ENCODE peak calls at places on chromosomes 12 and 14, in five cellular contexts. O, E, T, N and H are unnamed samples.

GRCh38 chr12:70590051-70590450 is 47.2 kb downstream of the PTPRB start:
- DNase-seq in T (peak), N (no peak), O (peak), E (peak), H (peak)

GRCh38 chr12:104223599-104224168 is 8.1 kb downstream of the TXNRD1 start:
- DNase-seq in O (no peak), T (no peak), N (no peak), E (no peak), H (no peak)

GRCh38 chr14:69323266-69323966 is 63.5 kb downstream of the GALNT16 start:
- DNase-seq in O (no peak), E (no peak), T (no peak), N (no peak), H (no peak)

GRCh38 chr14:61109288-61109687 is 128.2 kb downstream of the SLC38A6 start:
- DNase-seq in N (no peak), O (no peak), T (no peak), E (no peak), H (no peak)

GRCh38 chr12:46263140-46264017 is 5.5 kb downstream of the SLC38A1 start:
- DNase-seq in N (no peak), O (no peak), T (no peak), E (no peak), H (no peak)

GRCh38 chr12:120820885-120821510 is 83.2 kb downstream of the SPPL3 start:
- DNase-seq in E (no peak), T (no peak), N (no peak), O (no peak), H (no peak)

GRCh38 chr12:113424915-113425823 is 3.0 kb downstream of the SDSL start:
- DNase-seq in E (peak), T (peak), N (no peak), O (peak), H (peak)

GRCh38 chr12:132545183-132545953 is 55.4 kb downstream of the FBRSL1 start:
- DNase-seq in E (no peak), N (no peak), O (no peak), T (no peak), H (no peak)

GRCh38 chr12:108582981-108583770 is 14.7 kb downstream of the TMEM119 start:
- DNase-seq in N (no peak), O (no peak), E (no peak), T (no peak), H (no peak)

GRCh38 chr14:104725772-104726548 is 1.9 kb downstream of the ADSS1 start:
- DNase-seq in T (no peak), E (no peak), O (no peak), N (no peak), H (no peak)

GRCh38 chr14:76901171-76902055 is 75.2 kb downstream of the LRRC74A start:
- DNase-seq in O (no peak), E (no peak), T (peak), N (no peak), H (peak)

GRCh38 chr14:68781161-68782021 is 11.5 kb downstream of the ZFP36L1 start:
- DNase-seq in T (no peak), E (peak), O (peak), N (no peak), H (no peak)

GRCh38 chr14:102579696-102580551 is 12.5 kb upstream of the RCOR1 start:
- DNase-seq in N (peak), E (no peak), T (peak), O (no peak), H (peak)

GRCh38 chr12:68865399-68866154 is 57.6 kb downstream of the MDM2 start:
- DNase-seq in N (no peak), E (no peak), T (peak), O (no peak), H (no peak)

GRCh38 chr14:78851189-78851588 is 681.0 kb downstream of the NRXN3 start:
- DNase-seq in N (no peak), T (no peak), E (no peak), O (no peak), H (no peak)

GRCh38 chr12:52032431-52032796 is 18.8 kb upstream of the NR4A1 start:
- DNase-seq in E (no peak), N (no peak), T (peak), O (no peak), H (peak)

GRCh38 chr14:64117671-64118402 is 176.3 kb downstream of the ESR2 start:
- DNase-seq in T (peak), E (no peak), O (no peak), N (no peak), H (peak)

GRCh38 chr14:73258076-73258475 is 20.8 kb downstream of the PAPLN start:
- DNase-seq in T (no peak), O (no peak), N (no peak), E (no peak), H (no peak)

GRCh38 chr12:56143870-56144269 is 8.5 kb upstream of the MYL6B start:
- DNase-seq in T (no peak), O (no peak), E (no peak), N (no peak), H (no peak)

GRCh38 chr12:15528666-15529065 is 206.4 kb downstream of the PTPRO start:
- DNase-seq in N (no peak), O (no peak), T (no peak), E (no peak), H (no peak)

GRCh38 chr14:102768223-102769048 is 8.8 kb upstream of the TRAF3 start:
- DNase-seq in T (no peak), E (no peak), O (no peak), N (no peak), H (no peak)

GRCh38 chr12:91781114-91781513 is 364.5 kb downstream of the BTG1 start:
- DNase-seq in E (no peak), O (no peak), N (no peak), T (peak), H (peak)

GRCh38 chr14:46344327-46344937 is 307.1 kb downstream of the RPL10L start:
- DNase-seq in E (no peak), N (no peak), O (peak), T (peak), H (no peak)

GRCh38 chr14:67641902-67642749 is 22.4 kb downstream of the ARG2 start:
- DNase-seq in E (no peak), T (no peak), N (no peak), O (no peak), H (no peak)

GRCh38 chr12:12333407-12333831 is 16.6 kb downstream of the MANSC1 start:
- DNase-seq in O (no peak), N (no peak), E (no peak), T (peak), H (peak)

GRCh38 chr14:53915364-53916014 is 41.1 kb downstream of the BMP4 start:
- DNase-seq in T (peak), O (no peak), E (no peak), N (no peak), H (no peak)

GRCh38 chr14:67269338-67270060 is 28.3 kb downstream of the PALS1 start:
- DNase-seq in N (peak), E (no peak), O (no peak), T (peak), H (peak)

GRCh38 chr12:100993916-100994315 is 199.3 kb downstream of the ANO4 start:
- DNase-seq in O (no peak), E (no peak), N (no peak), T (no peak), H (no peak)

GRCh38 chr12:40063424-40063823 is 42.5 kb downstream of the SLC2A13 start:
- DNase-seq in E (no peak), T (peak), O (no peak), N (no peak), H (peak)

GRCh38 chr14:104317975-104318557 is 179.7 kb downstream of the KIF26A start:
- DNase-seq in T (no peak), N (no peak), O (no peak), E (no peak), H (no peak)

GRCh38 chr14:94098359-94098758 is 12.2 kb upstream of the IFI27 start:
- DNase-seq in N (peak), E (no peak), T (peak), O (no peak), H (peak)

GRCh38 chr12:48903982-48904411 is 21.3 kb downstream of the FKBP11 start:
- DNase-seq in T (peak), E (peak), O (peak), N (no peak), H (peak)

DNA sequence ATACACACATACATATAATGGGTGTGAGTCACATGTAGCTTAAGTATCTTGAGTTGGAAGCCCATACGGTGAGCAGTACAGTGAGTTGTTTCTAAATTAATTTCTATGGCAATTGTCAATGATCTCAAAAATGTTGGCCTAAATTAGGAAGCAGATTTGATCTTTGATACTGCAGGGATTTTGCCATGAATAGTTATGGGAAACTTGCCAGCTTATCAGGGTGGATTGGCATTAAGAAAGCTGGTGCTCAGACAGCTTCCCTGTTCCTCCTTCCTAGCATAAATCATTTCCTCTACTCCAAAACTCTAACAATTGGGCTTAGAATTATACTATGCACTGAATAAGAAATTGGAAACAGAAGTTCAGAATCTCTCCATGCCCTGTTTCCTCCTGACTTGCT is 150.9 kb upstream of the FRMD6 start:
- DNase-seq in E (no peak), N (no peak), O (no peak), T (no peak), H (no peak)
- H3K4me3 ChIP-seq in E (no peak), N (no peak), O (no peak), T (no peak), H (no peak)

DNA sequence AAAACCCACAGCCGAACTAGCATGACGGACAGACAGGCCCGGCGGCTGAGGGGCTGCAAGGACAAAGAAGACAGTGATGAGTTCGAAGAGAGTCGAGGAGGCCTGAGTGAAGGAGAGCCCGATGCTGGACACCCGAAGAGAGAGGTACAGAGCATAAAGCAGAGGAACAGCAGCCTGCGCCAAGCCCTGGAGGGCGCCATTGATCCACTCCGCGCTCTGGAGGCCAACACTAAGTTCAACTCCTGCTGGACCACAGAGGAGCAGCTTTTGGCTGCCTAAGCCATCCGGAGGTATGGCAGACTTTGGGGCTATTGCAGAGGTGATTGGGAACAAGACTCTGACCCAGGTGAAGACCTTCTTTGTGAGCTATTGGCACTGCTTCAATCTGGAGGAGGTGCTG is 7.8 kb upstream of the PLXNC1 start:
- DNase-seq in E (peak), O (peak), N (no peak), T (peak), H (no peak)
- TF ChIP-seq CTCF in E (peak), O (peak), N (peak), T (peak), H (no peak)

DNA sequence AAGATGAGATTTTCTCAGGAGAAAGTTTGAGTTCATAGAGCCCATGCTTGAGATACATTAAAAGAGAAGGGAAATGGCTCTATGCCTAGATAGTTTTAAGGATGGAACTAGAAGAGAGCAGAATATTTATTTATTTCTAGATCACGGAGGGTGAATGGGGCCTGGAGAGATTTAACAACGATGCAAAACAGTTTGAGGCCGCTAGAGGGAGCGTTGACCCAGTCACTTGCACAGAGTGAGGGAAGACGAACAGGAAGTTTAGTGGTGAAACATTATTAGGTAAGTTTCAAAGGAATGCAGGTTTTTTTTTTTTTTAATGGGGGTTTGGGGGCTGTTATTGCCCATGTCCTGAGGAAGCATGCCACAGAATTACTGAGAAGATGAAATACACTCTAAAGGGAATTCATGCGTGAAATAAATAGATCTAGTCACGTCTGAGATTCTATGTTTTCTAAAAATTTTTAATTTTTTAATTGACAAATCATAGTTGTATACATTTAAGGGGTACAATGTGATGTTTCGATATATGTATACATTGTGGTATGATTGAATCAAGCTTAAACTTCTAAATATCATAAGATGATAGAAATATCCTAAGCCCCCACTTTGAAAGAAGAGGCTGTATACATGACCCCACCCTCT is 14.8 kb upstream of the PPP1R1A start:
- DNase-seq in T (peak), N (no peak), E (peak), O (peak), H (peak)
- H3K4me3 ChIP-seq in T (no peak), N (no peak), E (no peak), O (no peak), H (no peak)

GRCh38 chr12:76241371-76241770 is 106.8 kb downstream of the BBS10 start:
- DNase-seq in T (no peak), N (no peak), E (no peak), O (no peak), H (no peak)
- TF ChIP-seq CTCF in T (no peak), N (peak), E (no peak), O (no peak), H (no peak)

GRCh38 chr12:87660987-87661769 is 368.0 kb downstream of the C12orf50 start:
- DNase-seq in N (no peak), O (no peak), T (no peak), E (no peak), H (peak)

GRCh38 chr12:87656311-87656710 is 372.9 kb downstream of the C12orf50 start:
- DNase-seq in E (no peak), O (no peak), T (no peak), N (no peak), H (no peak)

GRCh38 chr12:87667378-87667777 is 361.8 kb downstream of the C12orf50 start:
- DNase-seq in N (no peak), E (no peak), O (peak), T (peak), H (peak)

GRCh38 chr12:87661770-87662402 is 367.3 kb downstream of the C12orf50 start:
- DNase-seq in E (no peak), O (no peak), N (no peak), T (no peak), H (peak)
- H3K4me3 ChIP-seq in E (no peak), O (no peak), N (no peak), T (peak), H (peak)

DNA sequence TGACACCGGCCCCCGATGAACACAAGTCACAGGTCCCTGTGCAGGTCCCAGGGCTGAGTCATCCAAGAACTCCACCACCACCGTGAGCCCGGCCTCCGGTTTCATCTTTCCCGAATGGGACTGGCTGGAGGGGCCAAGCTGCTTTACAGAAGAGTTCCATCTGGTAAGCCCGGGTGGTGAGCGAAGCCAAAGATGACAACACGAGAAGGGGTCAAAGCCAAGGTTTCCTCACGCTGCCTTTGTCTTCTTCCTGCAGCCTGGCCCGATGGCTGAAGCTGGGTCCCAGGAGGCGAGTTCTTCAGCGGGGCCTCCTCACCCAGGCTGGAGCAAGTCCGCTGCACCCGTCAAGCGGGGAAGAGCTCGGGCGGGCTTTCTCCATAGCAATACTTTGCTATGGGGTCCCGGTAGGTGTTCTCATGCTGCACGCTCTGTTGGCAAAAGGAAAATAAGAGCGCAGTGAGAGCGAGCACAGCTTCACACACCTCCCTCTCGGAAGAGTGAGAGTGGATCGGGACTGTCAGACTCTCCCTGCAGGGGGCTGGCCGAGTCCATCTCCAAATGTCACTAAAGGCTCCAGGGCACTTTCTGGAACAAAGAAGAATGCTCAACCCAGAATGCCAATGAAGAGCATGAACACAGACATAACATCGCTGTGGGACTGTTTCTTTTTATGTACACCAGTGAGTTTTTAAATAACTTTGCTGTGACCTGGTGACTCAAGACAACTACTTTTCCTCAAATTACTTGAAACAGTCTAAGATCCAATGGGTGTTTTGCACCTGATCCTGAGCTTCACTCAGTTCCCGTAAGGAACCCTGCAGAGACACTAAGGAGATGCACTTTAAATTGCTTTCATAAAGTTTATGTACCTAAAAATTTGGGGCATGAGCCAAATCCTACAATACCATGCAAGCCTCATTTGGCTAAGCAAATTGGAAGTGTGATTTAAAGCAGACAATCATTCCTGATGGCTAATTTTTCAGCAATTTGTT is 20.1 kb downstream of the SPRING1 start:
- DNase-seq in N (no peak), T (peak), O (no peak), E (no peak), H (peak)
- TF ChIP-seq CTCF in N (no peak), T (no peak), O (no peak), E (no peak), H (no peak)

GRCh38 chr14:101072945-101073597 is 169.5 kb upstream of the RTL1 start:
- DNase-seq in E (peak), N (peak), T (peak), O (no peak), H (peak)

GRCh38 chr14:101071493-101071891 is 168.0 kb upstream of the RTL1 start:
- DNase-seq in O (no peak), E (peak), T (no peak), N (no peak), H (no peak)

GRCh38 chr14:101070540-101071492 is 167.3 kb upstream of the RTL1 start:
- DNase-seq in O (no peak), T (no peak), N (no peak), E (peak), H (no peak)

GRCh38 chr14:101072531-101072930 is 169.0 kb upstream of the RTL1 start:
- DNase-seq in E (no peak), N (no peak), T (no peak), O (no peak), H (no peak)

DNA sequence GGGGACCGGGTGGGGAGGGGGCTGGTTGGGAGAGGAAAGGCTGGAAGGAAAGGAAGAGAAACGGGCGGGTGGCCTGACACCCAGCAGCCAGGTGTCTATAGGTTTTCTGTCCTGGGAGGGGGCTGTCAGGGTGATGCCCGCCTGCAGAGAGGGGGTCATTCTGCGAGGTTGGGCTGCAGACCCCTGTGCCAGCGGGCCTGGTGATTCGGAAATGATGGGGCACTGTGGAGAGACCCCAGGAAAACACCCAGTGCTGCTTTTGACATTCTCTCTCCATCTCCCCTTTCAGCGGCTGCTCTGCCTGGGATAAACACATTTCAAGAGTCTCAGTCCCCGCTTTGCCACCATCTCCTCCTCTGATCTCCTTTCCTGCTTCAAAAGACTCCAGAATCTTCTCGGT is 168.5 kb upstream of the RTL1 start:
- DNase-seq in N (no peak), E (peak), O (no peak), T (no peak), H (no peak)
- H3K4me3 ChIP-seq in N (no peak), E (no peak), O (no peak), T (no peak), H (no peak)